ENCODE peak calls at places on chromosomes 13 and 19, in six cellular contexts. One of them, this sample, is unnamed.

GRCh38 chr19:14361824-14362223 is 19.4 kb upstream of the ADGRE5 start:
- DNase-seq in kidney tubule cell: no peak
- DNase-seq in fibroblast of pulmonary artery: peak
- DNase-seq in Panc1: no peak
- DNase-seq in activated B cell treated with CpG ODN at 0.5 μM for 24 hours: no peak
- DNase-seq in posterior cingulate gyrus: no peak
- DNase-seq in this sample: no peak

GRCh38 chr13:23161176-23161825 is 19.5 kb upstream of the SGCG start:
- DNase-seq in Panc1: no peak
- DNase-seq in posterior cingulate gyrus: no peak
- DNase-seq in fibroblast of pulmonary artery: no peak
- DNase-seq in activated B cell treated with CpG ODN at 0.5 μM for 24 hours: no peak
- DNase-seq in kidney tubule cell: no peak
- DNase-seq in this sample: no peak

GRCh38 chr13:39536906-39537305 is 66.1 kb downstream of the LHFPL6 start:
- DNase-seq in kidney tubule cell: no peak
- DNase-seq in posterior cingulate gyrus: no peak
- DNase-seq in activated B cell treated with CpG ODN at 0.5 μM for 24 hours: no peak
- DNase-seq in fibroblast of pulmonary artery: no peak
- DNase-seq in Panc1: no peak
- DNase-seq in this sample: no peak

GRCh38 chr13:37899753-37900152 is 30.2 kb upstream of the TRPC4 start:
- DNase-seq in Panc1: no peak
- DNase-seq in kidney tubule cell: no peak
- DNase-seq in posterior cingulate gyrus: no peak
- DNase-seq in activated B cell treated with CpG ODN at 0.5 μM for 24 hours: no peak
- DNase-seq in fibroblast of pulmonary artery: no peak
- DNase-seq in this sample: no peak

GRCh38 chr13:32538234-32538620 is 368 bp downstream of the N4BP2L2 start:
- DNase-seq in activated B cell treated with CpG ODN at 0.5 μM for 24 hours: no peak
- DNase-seq in Panc1: no peak
- DNase-seq in kidney tubule cell: no peak
- DNase-seq in posterior cingulate gyrus: peak
- DNase-seq in fibroblast of pulmonary artery: peak
- DNase-seq in this sample: no peak

GRCh38 chr19:33998302-33998701 is 174.0 kb upstream of the LSM14A start:
- DNase-seq in Panc1: no peak
- DNase-seq in fibroblast of pulmonary artery: no peak
- DNase-seq in activated B cell treated with CpG ODN at 0.5 μM for 24 hours: no peak
- DNase-seq in posterior cingulate gyrus: no peak
- DNase-seq in kidney tubule cell: no peak
- DNase-seq in this sample: no peak

GRCh38 chr19:48656840-48657474 is 11.0 kb upstream of the CA11 start:
- DNase-seq in posterior cingulate gyrus: no peak
- DNase-seq in Panc1: no peak
- DNase-seq in kidney tubule cell: peak
- DNase-seq in activated B cell treated with CpG ODN at 0.5 μM for 24 hours: no peak
- DNase-seq in fibroblast of pulmonary artery: peak
- DNase-seq in this sample: no peak

GRCh38 chr19:15367439-15367838 is 12.1 kb downstream of the AKAP8 start:
- DNase-seq in Panc1: no peak
- DNase-seq in kidney tubule cell: no peak
- DNase-seq in fibroblast of pulmonary artery: no peak
- DNase-seq in posterior cingulate gyrus: no peak
- DNase-seq in activated B cell treated with CpG ODN at 0.5 μM for 24 hours: no peak
- DNase-seq in this sample: no peak

GRCh38 chr19:15187026-15188007 is 13.5 kb downstream of the NOTCH3 start:
- DNase-seq in posterior cingulate gyrus: no peak
- DNase-seq in fibroblast of pulmonary artery: no peak
- DNase-seq in activated B cell treated with CpG ODN at 0.5 μM for 24 hours: no peak
- DNase-seq in Panc1: no peak
- DNase-seq in kidney tubule cell: no peak
- DNase-seq in this sample: no peak

GRCh38 chr13:39037880-39038568 is at the start of the genes NHLRC3 and PROSER1:
- DNase-seq in fibroblast of pulmonary artery: peak
- DNase-seq in Panc1: peak
- DNase-seq in posterior cingulate gyrus: peak
- DNase-seq in activated B cell treated with CpG ODN at 0.5 μM for 24 hours: peak
- DNase-seq in kidney tubule cell: peak
- DNase-seq in this sample: peak

GRCh38 chr13:40181203-40181845 is 485.1 kb downstream of the FOXO1 start:
- DNase-seq in activated B cell treated with CpG ODN at 0.5 μM for 24 hours: no peak
- DNase-seq in fibroblast of pulmonary artery: peak
- DNase-seq in Panc1: no peak
- DNase-seq in posterior cingulate gyrus: no peak
- DNase-seq in kidney tubule cell: peak
- DNase-seq in this sample: no peak

GRCh38 chr13:79457948-79458347 is 23.0 kb upstream of the NDFIP2 start:
- DNase-seq in activated B cell treated with CpG ODN at 0.5 μM for 24 hours: no peak
- DNase-seq in posterior cingulate gyrus: no peak
- DNase-seq in kidney tubule cell: peak
- DNase-seq in fibroblast of pulmonary artery: peak
- DNase-seq in Panc1: no peak
- DNase-seq in this sample: no peak

GRCh38 chr19:46404039-46404883 is 9.1 kb downstream of the CCDC8 start:
- DNase-seq in Panc1: no peak
- DNase-seq in kidney tubule cell: peak
- DNase-seq in activated B cell treated with CpG ODN at 0.5 μM for 24 hours: no peak
- DNase-seq in posterior cingulate gyrus: no peak
- DNase-seq in fibroblast of pulmonary artery: peak
- DNase-seq in this sample: no peak

This sample was measured in activated T-helper 1 cell treated with Interleukin-2 at 50 U/mL for 16 hours.